ENCODE peak calls at places on chromosomes 12 and 14, in six cellular contexts. Z is cardiac fibroblast, S is A549, D is adrenal gland, R is AG04450, K is Peyer's patch. B is an unnamed sample.

GRCh38 chr14:90518941-90519256 is 122.1 kb downstream of the CALM1 start:
- DNase-seq in Z (peak; percentile 41), K (peak; percentile 71), S (peak; percentile 46), D (no peak), R (no peak), B (no peak)

GRCh38 chr12:66149702-66150398 is 19.3 kb upstream of the LLPH start:
- DNase-seq in K (no peak), R (no peak), S (no peak), Z (peak; percentile 28), D (peak; percentile 39), B (no peak)

GRCh38 chr12:11949738-11950403 is 120.9 kb upstream of the BCL2L14 start:
- DNase-seq in Z (no peak), D (peak; percentile 42), S (no peak), R (no peak), K (no peak), B (no peak)

GRCh38 chr12:131825146-131825892 is 2.9 kb upstream of the MMP17 start:
- DNase-seq in Z (no peak), K (no peak), R (no peak), S (no peak), D (no peak), B (no peak)

GRCh38 chr14:76829650-76830421 is 3.6 kb downstream of the LRRC74A start:
- DNase-seq in K (no peak), S (no peak), D (no peak), Z (peak; percentile 47), R (no peak), B (peak; percentile 76)

GRCh38 chr14:97771340-97772045 is 974.3 kb downstream of the VRK1 start:
- DNase-seq in D (no peak), R (no peak), S (no peak), K (no peak), Z (no peak), B (no peak)

GRCh38 chr14:83300454-83301064 is 1766.9 kb upstream of the SEL1L start:
- DNase-seq in D (no peak), Z (peak; percentile 47), S (peak; percentile 19), R (no peak), K (no peak), B (no peak)

GRCh38 chr12:132077322-132078100 is 66.6 kb downstream of the DDX51 start:
- DNase-seq in R (no peak), D (no peak), K (no peak), S (no peak), Z (no peak), B (no peak)

GRCh38 chr12:43758247-43758727 is 303 bp downstream of the PUS7L start:
- DNase-seq in S (no peak), Z (peak; percentile 43), K (peak; percentile 57), D (peak; percentile 51), R (no peak), B (peak; percentile 39)

GRCh38 chr12:116236148-116236731 is 41.3 kb downstream of the MED13L start:
- DNase-seq in K (peak; percentile 79), S (peak; percentile 63), Z (peak; percentile 73), D (peak; percentile 41), R (no peak), B (no peak)

GRCh38 chr12:132501189-132501940 is 11.4 kb downstream of the FBRSL1 start:
- DNase-seq in Z (no peak), S (no peak), R (no peak), K (no peak), D (no peak), B (no peak)

GRCh38 chr14:72822946-72823611 is 70.8 kb downstream of the DPF3 start:
- DNase-seq in D (no peak), K (no peak), R (no peak), Z (no peak), S (no peak), B (no peak)

GRCh38 chr12:125114365-125115141 is 49.3 kb downstream of the AACS start:
- DNase-seq in R (no peak), D (no peak), S (no peak), K (no peak), Z (no peak), B (no peak)

GRCh38 chr12:130491421-130492357 is 154.0 kb downstream of the PIWIL1 start:
- DNase-seq in K (no peak), R (no peak), S (no peak), D (no peak), Z (no peak), B (no peak)

GRCh38 chr12:46110220-46110700 is 119.9 kb upstream of the SCAF11 start:
- DNase-seq in K (peak; percentile 57), D (peak; percentile 16), S (no peak), R (no peak), Z (no peak), B (no peak)

GRCh38 chr12:132713123-132713522 is 2.5 kb downstream of the PGAM5 start:
- DNase-seq in D (no peak), R (no peak), S (no peak), Z (no peak), K (no peak), B (no peak)

GRCh38 chr14:103872492-103873113 is 25.2 kb upstream of the PPP1R13B start:
- DNase-seq in R (no peak), Z (no peak), S (no peak), D (no peak), K (no peak), B (no peak)

GRCh38 chr14:98984719-98985041 is 287.3 kb downstream of the BCL11B start:
- DNase-seq in K (peak; percentile 84), S (no peak), R (no peak), D (no peak), Z (no peak), B (no peak)

GRCh38 chr12:122836027-122836921 is 1.0 kb downstream of the HIP1R start:
- DNase-seq in D (peak; percentile 66), S (no peak), K (peak; percentile 84), R (no peak), Z (peak; percentile 31), B (no peak)

GRCh38 chr12:106642991-106643390 is 60.2 kb downstream of the RFX4 start:
- DNase-seq in D (no peak), Z (no peak), S (peak; percentile 13), K (no peak), R (no peak), B (no peak)

GRCh38 chr12:25615119-25615518 is 62.0 kb upstream of the LMNTD1 start:
- DNase-seq in D (peak; percentile 46), S (peak; percentile 39), K (no peak), R (peak; percentile 89), Z (peak; percentile 93), B (no peak)

GRCh38 chr12:45644521-45644920 is 85.0 kb upstream of the ARID2 start:
- DNase-seq in Z (peak; percentile 75), D (no peak), R (no peak), K (no peak), S (no peak), B (no peak)

GRCh38 chr12:121061831-121062230 is 22.8 kb upstream of the OASL start:
- DNase-seq in D (no peak), Z (peak; percentile 25), K (no peak), R (no peak), S (peak; percentile 33), B (no peak)

GRCh38 chr14:90903101-90903500 is 86.9 kb upstream of the TTC7B start:
- DNase-seq in S (peak; percentile 63), R (peak; percentile 15), D (peak; percentile 51), Z (peak; percentile 75), K (peak; percentile 79), B (peak; percentile 67)

GRCh38 chr12:65891219-65891618 is 66.9 kb downstream of the HMGA2 start:
- DNase-seq in K (no peak), D (no peak), R (no peak), S (no peak), Z (peak; percentile 68), B (no peak)

GRCh38 chr14:106372870-106373657 is 846.7 kb downstream of the TMEM121 start:
- DNase-seq in K (peak; percentile 90), R (no peak), S (peak; percentile 51), D (peak; percentile 44), Z (peak; percentile 8), B (no peak)

GRCh38 chr14:23544511-23545447 is 6.8 kb downstream of the ZFHX2 start:
- DNase-seq in D (no peak), R (no peak), K (peak; percentile 65), S (no peak), Z (no peak), B (peak; percentile 73)

GRCh38 chr14:53955671-53956426 is 776 bp downstream of the BMP4 start:
- DNase-seq in K (peak; percentile 82), S (peak; percentile 44), R (no peak), D (peak; percentile 76), Z (no peak), B (no peak)

GRCh38 chr12:31687101-31687527 is 27.6 kb downstream of the ETFBKMT start:
- DNase-seq in K (peak; percentile 54), S (no peak), Z (no peak), D (no peak), R (no peak), B (no peak)

GRCh38 chr12:48003226-48004038 is 844 bp downstream of the COL2A1 start:
- DNase-seq in R (no peak), Z (no peak), S (peak; percentile 20), K (peak; percentile 39), D (no peak), B (no peak)
- TF ChIP-seq CTCF in R (peak; percentile 1), Z (no peak), S (peak; percentile 25), K (no peak), D (no peak), B (no peak)

DNA sequence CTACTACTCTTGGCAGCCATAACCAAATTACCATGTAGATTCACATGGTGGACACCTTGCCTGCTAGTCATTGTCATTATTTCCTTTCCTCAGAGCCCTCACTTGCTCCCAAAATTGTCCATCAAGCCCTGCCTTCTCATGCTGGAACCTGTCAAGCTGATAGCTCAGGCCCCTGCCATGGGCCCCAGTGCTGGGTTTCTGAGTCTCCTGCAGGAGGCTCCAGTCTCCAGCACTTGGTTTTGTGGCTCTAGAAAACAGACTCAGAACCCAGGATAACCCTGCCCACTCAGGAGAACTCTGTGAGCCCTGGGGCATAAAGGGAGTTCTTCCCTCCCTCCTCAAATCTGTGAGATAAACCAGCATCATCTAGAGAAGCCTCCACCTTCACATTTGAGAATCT is 10.8 kb downstream of the KRT71 start:
- DNase-seq in K (no peak), Z (no peak), R (no peak), S (peak; percentile 22), D (no peak), B (no peak)
- TF ChIP-seq CTCF in K (no peak), Z (no peak), R (no peak), S (no peak), D (no peak), B (no peak)

DNA sequence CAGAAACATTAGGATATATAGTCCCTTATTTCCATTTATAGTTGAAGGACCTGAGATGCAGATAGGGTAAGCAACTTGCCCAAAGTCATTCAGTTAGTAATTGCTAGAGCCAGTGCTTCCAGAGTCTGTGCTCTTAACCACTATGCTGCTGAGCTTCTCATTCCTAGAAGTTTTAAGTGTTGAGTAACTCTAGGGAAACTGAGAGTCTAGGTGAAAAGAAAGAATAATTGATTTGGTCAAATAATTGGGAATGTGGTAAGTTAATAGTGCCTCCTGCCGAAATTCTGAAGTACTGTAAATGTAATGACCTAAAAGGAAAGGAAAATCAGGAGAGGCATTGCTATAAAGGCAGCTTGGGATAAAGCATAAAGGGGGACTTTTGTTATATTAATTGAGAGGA is 14.1 kb downstream of the PYROXD1 start:
- DNase-seq in R (no peak), Z (peak; percentile 40), S (no peak), D (no peak), K (no peak), B (no peak)
- TF ChIP-seq CTCF in R (peak; percentile 15), Z (no peak), S (peak; percentile 28), D (no peak), K (no peak), B (peak; percentile 18)

DNA sequence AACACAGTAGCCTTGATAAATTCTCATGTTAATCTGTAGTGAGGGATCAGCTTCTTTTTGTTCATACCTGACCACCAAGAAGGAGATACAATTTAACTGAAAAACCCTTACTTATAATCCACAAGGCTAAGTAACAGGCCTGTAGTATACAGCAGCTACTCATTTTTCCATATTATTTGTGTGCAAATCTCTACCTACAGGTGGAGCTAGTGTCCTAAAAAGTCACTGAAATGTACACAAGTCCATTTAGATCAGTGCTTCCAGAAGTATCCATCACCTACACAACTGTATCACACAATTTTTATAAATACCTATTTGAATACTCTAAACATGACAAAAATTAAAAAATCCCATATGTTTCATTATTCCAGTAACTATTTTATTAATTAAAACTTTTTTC is 173.2 kb downstream of the SLC35F4 start:
- DNase-seq in S (peak; percentile 65), Z (peak; percentile 84), D (no peak), R (peak; percentile 16), K (no peak), B (no peak)
- TF ChIP-seq CTCF in S (peak; percentile 61), Z (peak; percentile 65), D (peak; percentile 17), R (peak; percentile 55), K (peak; percentile 36), B (no peak)